ENCODE peak calls at places on chromosomes 4 and X, in seven cellular contexts. H is fibroblast of lung, S is HCT116, A is astrocyte, L is hepatocyte, V is K562, Y is GM23248. B is an unnamed sample.

GRCh38 chr4:170476351-170476750 is 386.6 kb upstream of the AADAT start:
- DNase-seq in S (no peak), V (no peak), L (no peak), Y (peak), A (no peak), H (no peak), B (no peak)

GRCh38 chr4:86816463-86817107 is 32.6 kb downstream of the SLC10A6 start:
- DNase-seq in L (peak), Y (peak), V (no peak), S (no peak), A (no peak), H (peak), B (no peak)

GRCh38 chr4:116702949-116703348 is 382.4 kb downstream of the TRAM1L1 start:
- DNase-seq in L (no peak), A (no peak), S (no peak), Y (no peak), H (no peak), V (no peak), B (no peak)

GRCh38 chr4:39823193-39823592 is 125.3 kb downstream of the UBE2K start:
- DNase-seq in H (peak), A (peak), V (no peak), Y (peak), S (no peak), L (no peak), B (no peak)

GRCh38 chrX:48937065-48937907 is 18.5 kb upstream of the PIM2 start:
- DNase-seq in Y (peak), S (no peak), V (peak), L (no peak), H (no peak), A (peak), B (no peak)

GRCh38 chr4:77052352-77052751 is 23.4 kb downstream of the CCNI start:
- DNase-seq in L (peak), A (no peak), Y (peak), S (peak), H (peak), V (peak), B (no peak)

GRCh38 chrX:37060999-37061398 is 52.8 kb downstream of the FAM47C start:
- DNase-seq in V (peak), Y (peak), L (peak), A (peak), H (peak), S (peak), B (peak)

GRCh38 chrX:100648601-100649417 is 4.8 kb downstream of the SRPX2 start:
- DNase-seq in V (no peak), A (peak), H (peak), L (peak), S (no peak), Y (peak), B (no peak)

GRCh38 chr4:108375434-108375833 is 206.7 kb upstream of the LEF1 start:
- DNase-seq in V (no peak), H (no peak), S (no peak), Y (no peak), L (no peak), A (no peak), B (no peak)

GRCh38 chr4:143186202-143186601 is 1.5 kb downstream of the USP38 start:
- DNase-seq in A (peak), H (peak), S (no peak), Y (peak), L (peak), V (no peak), B (peak)

GRCh38 chr4:122458625-122459024 is 2.1 kb upstream of the IL2 start:
- DNase-seq in A (peak), V (no peak), Y (peak), S (no peak), H (peak), L (peak), B (no peak)

GRCh38 chr4:163666335-163666888 is 171.9 kb downstream of the TMA16 start:
- DNase-seq in A (no peak), L (no peak), V (no peak), Y (no peak), S (no peak), H (no peak), B (no peak)

GRCh38 chr4:181909368-181909767 is 333.8 kb upstream of the TENM3 start:
- DNase-seq in S (no peak), L (peak), H (peak), A (peak), Y (peak), V (no peak), B (no peak)

GRCh38 chrX:55118574-55118973 is 29.8 kb downstream of the PAGE2 start:
- DNase-seq in A (no peak), S (no peak), V (no peak), Y (no peak), L (no peak), H (no peak), B (no peak)

GRCh38 chrX:140274761-140275525 is 229.9 kb downstream of the SOX3 start:
- DNase-seq in S (no peak), V (no peak), H (peak), L (no peak), Y (peak), A (peak), B (no peak)

GRCh38 chr4:185203380-185204237 is at the start of gene CFAP97:
- DNase-seq in L (peak), H (peak), V (peak), A (peak), S (peak), Y (peak), B (peak)

GRCh38 chr4:154743683-154744340 is at the start of gene LRAT:
- DNase-seq in V (peak), L (peak), H (no peak), Y (peak), A (no peak), S (peak), B (peak)
- TF ChIP-seq EZH2 in V (no peak), L (no peak), H (no peak), Y (peak), A (peak), S (no peak), B (no peak)

GRCh38 chr4:173505924-173506779 is 23.9 kb downstream of the HAND2 start:
- DNase-seq in Y (peak), S (peak), V (peak), H (peak), L (peak), A (no peak), B (peak)

GRCh38 chr4:173507471-173508385 is 22.3 kb downstream of the HAND2 start:
- DNase-seq in V (no peak), H (no peak), A (no peak), Y (no peak), S (no peak), L (peak), B (no peak)

GRCh38 chr4:173509031-173510001 is 20.7 kb downstream of the HAND2 start:
- DNase-seq in A (peak), L (peak), V (no peak), Y (peak), H (peak), S (no peak), B (no peak)

GRCh38 chr4:173506780-173507211 is 23.2 kb downstream of the HAND2 start:
- DNase-seq in H (no peak), Y (no peak), A (no peak), L (no peak), S (no peak), V (no peak), B (no peak)

GRCh38 chr4:173508386-173509002 is 21.5 kb downstream of the HAND2 start:
- DNase-seq in H (no peak), Y (peak), L (peak), V (no peak), S (no peak), A (no peak), B (no peak)
- TF ChIP-seq EZH2 in H (no peak), Y (no peak), L (peak), V (no peak), S (no peak), A (no peak), B (no peak)

GRCh38 chrX:21659320-21659719 is 1.2 kb upstream of the KLHL34 start:
- DNase-seq in Y (no peak), L (no peak), S (no peak), V (no peak), H (no peak), A (no peak), B (no peak)

GRCh38 chrX:21657318-21658151 is 595 bp downstream of the KLHL34 start:
- DNase-seq in Y (no peak), A (no peak), S (no peak), H (no peak), L (no peak), V (no peak), B (no peak)

GRCh38 chrX:21656587-21657317 is 1.4 kb downstream of the KLHL34 start:
- DNase-seq in S (no peak), A (no peak), V (no peak), L (no peak), Y (no peak), H (no peak), B (no peak)

GRCh38 chrX:21658746-21659145 is 616 bp upstream of the KLHL34 start:
- DNase-seq in L (no peak), V (no peak), H (no peak), A (no peak), Y (no peak), S (no peak), B (no peak)

GRCh38 chrX:21658152-21658737 is at the start of gene KLHL34:
- DNase-seq in A (no peak), V (no peak), L (no peak), H (no peak), Y (peak), S (no peak), B (no peak)
- TF ChIP-seq EZH2 in A (no peak), V (no peak), L (no peak), H (no peak), Y (no peak), S (no peak), B (no peak)

DNA sequence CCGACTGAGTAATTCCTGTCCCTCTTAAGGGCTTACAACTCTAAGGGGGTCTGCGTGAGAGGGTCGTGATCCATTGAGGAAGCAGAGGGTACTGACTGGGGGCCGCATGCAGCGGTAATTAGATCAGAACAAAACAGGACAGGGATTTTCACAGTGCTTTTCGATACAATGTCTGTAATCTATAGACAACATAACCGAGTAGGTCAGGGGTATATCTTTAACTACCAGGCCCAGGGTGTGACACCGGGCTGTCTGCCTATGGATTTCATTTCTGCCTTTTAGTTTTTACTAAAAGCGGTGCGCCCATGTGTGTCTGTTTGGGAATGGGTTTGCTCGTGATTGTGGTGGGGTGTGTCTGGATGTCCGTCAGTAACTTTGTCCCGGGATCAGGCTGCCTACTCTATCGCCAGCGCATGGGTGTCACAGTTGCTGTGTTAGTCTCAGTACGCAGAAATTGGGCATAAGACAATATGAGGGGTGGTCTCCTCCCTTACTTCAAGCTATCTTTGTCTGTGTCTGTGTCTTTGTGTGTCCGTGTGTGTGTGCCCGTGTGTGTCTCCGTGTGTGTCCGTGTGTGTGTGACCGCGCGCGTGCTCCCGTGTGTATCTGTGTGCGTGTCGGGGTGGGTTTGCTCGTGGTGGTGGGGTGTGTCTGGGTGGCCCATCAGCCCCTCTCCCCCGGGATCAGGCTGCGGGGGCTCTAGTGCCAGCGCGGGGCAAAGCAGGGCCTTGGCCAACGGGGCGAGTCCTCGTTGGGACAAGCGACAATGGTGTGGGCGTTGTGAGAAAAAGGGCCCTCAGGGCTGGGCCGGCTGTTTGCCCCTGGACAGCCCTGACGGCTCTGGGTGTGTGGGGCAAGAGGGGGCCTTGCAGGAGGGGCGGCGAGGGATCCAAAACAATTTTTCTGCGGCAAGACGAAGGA is 10.4 kb downstream of the FRG2 start:
- DNase-seq in L (no peak), Y (no peak), S (no peak), V (no peak), A (no peak), H (no peak), B (no peak)
- TF ChIP-seq EZH2 in L (no peak), Y (no peak), S (no peak), V (no peak), A (peak), H (no peak), B (no peak)

GRCh38 chr4:10305816-10306215 is 151.4 kb downstream of the ZNF518B start:
- DNase-seq in H (no peak), L (no peak), S (no peak), A (no peak), V (no peak), Y (no peak), B (no peak)

GRCh38 chr4:10298681-10299080 is 158.5 kb downstream of the ZNF518B start:
- DNase-seq in S (no peak), V (no peak), H (no peak), Y (no peak), A (no peak), L (no peak), B (no peak)

GRCh38 chr4:10299601-10300000 is 157.6 kb downstream of the ZNF518B start:
- DNase-seq in S (no peak), V (no peak), A (no peak), H (no peak), L (no peak), Y (peak), B (no peak)

GRCh38 chr4:10303291-10303690 is 153.9 kb downstream of the ZNF518B start:
- DNase-seq in A (no peak), V (no peak), H (no peak), L (peak), S (no peak), Y (no peak), B (no peak)

DNA sequence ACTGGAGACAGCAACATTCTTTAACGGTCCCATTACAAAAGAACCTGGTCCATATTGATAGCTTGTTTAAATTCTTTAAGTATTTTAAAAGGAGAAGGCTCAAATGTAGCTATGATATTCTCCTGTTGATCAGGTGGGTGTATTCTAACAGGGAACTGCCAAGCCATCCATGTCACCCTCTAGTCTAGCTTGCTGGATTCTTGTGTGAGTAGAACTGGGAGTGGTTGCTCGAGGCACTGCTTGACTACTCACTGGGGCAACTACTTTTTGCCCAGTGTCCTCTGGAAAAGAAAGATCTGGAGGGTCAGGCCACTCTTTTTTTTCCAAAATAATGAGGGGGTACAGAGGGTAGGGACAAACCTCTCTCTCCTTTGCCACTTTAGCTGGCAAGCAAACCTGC is 155.1 kb downstream of the ZNF518B start:
- DNase-seq in V (no peak), S (no peak), Y (no peak), H (no peak), A (no peak), L (no peak), B (no peak)
- TF ChIP-seq EZH2 in V (no peak), S (no peak), Y (no peak), H (no peak), A (no peak), L (no peak), B (no peak)

DNA sequence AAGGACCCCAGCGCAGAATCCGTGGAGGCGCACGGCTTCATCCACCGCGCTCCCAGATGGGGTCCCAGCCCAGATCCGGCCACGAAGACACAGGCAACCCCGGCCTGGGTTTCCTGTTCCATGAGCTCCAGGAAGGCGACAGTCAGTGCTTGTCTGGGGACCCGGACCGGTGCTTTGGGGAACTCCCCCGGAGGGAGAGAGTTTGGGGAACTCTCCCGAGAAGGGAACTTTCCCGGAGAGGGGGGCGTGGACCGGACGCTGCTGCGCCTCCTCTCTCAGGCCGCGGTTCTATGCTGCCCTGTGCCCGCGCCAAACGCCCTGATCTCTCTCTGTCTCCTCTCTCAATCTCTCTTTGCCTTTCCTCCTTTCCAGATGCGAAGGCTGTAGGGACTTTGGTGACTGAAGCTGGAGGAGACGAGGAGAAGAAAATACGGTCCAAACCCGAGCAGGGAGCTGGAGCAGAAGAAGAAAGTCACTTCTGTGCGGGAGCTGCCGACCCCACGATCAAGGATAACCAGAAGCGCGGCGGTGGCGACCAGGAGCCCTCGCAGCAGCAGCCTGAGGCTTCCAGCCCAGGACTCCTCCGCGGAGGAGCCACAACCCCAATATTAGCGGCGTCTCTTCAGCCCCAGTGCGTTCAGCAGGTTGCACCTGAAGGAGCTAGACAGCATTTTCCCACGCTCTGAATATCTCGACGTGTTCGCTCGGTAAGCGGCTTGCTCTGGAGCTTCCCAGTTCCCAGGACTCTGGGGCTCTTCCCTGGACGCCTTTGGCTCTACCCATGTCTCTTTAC is 47.6 kb upstream of the NKAP start:
- DNase-seq in Y (no peak), L (peak), H (no peak), A (no peak), S (no peak), V (no peak), B (no peak)
- TF ChIP-seq EZH2 in Y (no peak), L (peak), H (no peak), A (peak), S (no peak), V (no peak), B (no peak)

GRCh38 chr4:25090516-25090915 is 59.8 kb upstream of the LGI2 start:
- DNase-seq in L (no peak), A (peak), H (no peak), S (no peak), V (no peak), Y (peak), B (no peak)

GRCh38 chr4:25085621-25086020 is 54.9 kb upstream of the LGI2 start:
- DNase-seq in Y (no peak), V (no peak), S (no peak), A (no peak), L (no peak), H (no peak), B (no peak)

GRCh38 chr4:25089058-25089763 is 58.5 kb upstream of the LGI2 start:
- DNase-seq in H (no peak), Y (no peak), S (no peak), L (no peak), V (peak), A (no peak), B (no peak)

GRCh38 chr4:25092139-25092538 is 61.4 kb upstream of the LGI2 start:
- DNase-seq in Y (no peak), S (no peak), A (no peak), L (no peak), V (no peak), H (no peak), B (no peak)

GRCh38 chr4:25088342-25088952 is 57.7 kb upstream of the LGI2 start:
- DNase-seq in S (no peak), V (peak), L (no peak), Y (peak), H (no peak), A (peak), B (no peak)
- TF ChIP-seq EZH2 in S (no peak), V (no peak), L (no peak), Y (no peak), H (no peak), A (no peak), B (no peak)